ENCODE peak calls at places on chromosomes 7 and 10, in nine cellular contexts. One of them, this sample, is unnamed.

GRCh38 chr10:16854623-16855022 is 37.4 kb upstream of the RSU1 start:
- DNase-seq in HepG2: no peak
- DNase-seq in hepatocyte: peak; percentile 10
- DNase-seq in fibroblast of lung: peak; percentile 46
- DNase-seq in esophagus squamous epithelium: no peak
- DNase-seq in neuronal stem cell: no peak
- DNase-seq in endothelial cell of umbilical vein: peak; percentile 56
- DNase-seq in breast epithelium: no peak
- DNase-seq in PC-3: peak; percentile 55
- DNase-seq in this sample: no peak

GRCh38 chr10:70652761-70653657 is 19.3 kb upstream of the ADAMTS14 start:
- DNase-seq in breast epithelium: no peak
- DNase-seq in neuronal stem cell: no peak
- DNase-seq in esophagus squamous epithelium: no peak
- DNase-seq in endothelial cell of umbilical vein: no peak
- DNase-seq in HepG2: no peak
- DNase-seq in fibroblast of lung: peak; percentile 98
- DNase-seq in hepatocyte: peak; percentile 36
- DNase-seq in PC-3: no peak
- DNase-seq in this sample: no peak

GRCh38 chr10:43110318-43111071 is 27.8 kb upstream of the CSGALNACT2 start:
- DNase-seq in PC-3: peak; percentile 47
- DNase-seq in hepatocyte: peak; percentile 34
- DNase-seq in fibroblast of lung: peak; percentile 80
- DNase-seq in HepG2: peak; percentile 9
- DNase-seq in breast epithelium: no peak
- DNase-seq in esophagus squamous epithelium: no peak
- DNase-seq in neuronal stem cell: no peak
- DNase-seq in endothelial cell of umbilical vein: no peak
- DNase-seq in this sample: no peak

GRCh38 chr7:111842489-111842888 is 280.2 kb upstream of the IMMP2L start:
- DNase-seq in PC-3: no peak
- DNase-seq in breast epithelium: no peak
- DNase-seq in HepG2: no peak
- DNase-seq in fibroblast of lung: no peak
- DNase-seq in esophagus squamous epithelium: no peak
- DNase-seq in endothelial cell of umbilical vein: no peak
- DNase-seq in neuronal stem cell: no peak
- DNase-seq in hepatocyte: no peak
- DNase-seq in this sample: no peak

GRCh38 chr7:102978280-102978679 is 65.5 kb downstream of the LRRC17 start:
- DNase-seq in esophagus squamous epithelium: no peak
- DNase-seq in fibroblast of lung: peak; percentile 58
- DNase-seq in PC-3: peak; percentile 77
- DNase-seq in endothelial cell of umbilical vein: peak; percentile 31
- DNase-seq in breast epithelium: no peak
- DNase-seq in hepatocyte: peak; percentile 28
- DNase-seq in neuronal stem cell: no peak
- DNase-seq in HepG2: no peak
- DNase-seq in this sample: no peak

GRCh38 chr7:40047661-40048060 is 86.8 kb downstream of the MPLKIP start:
- DNase-seq in neuronal stem cell: no peak
- DNase-seq in PC-3: peak; percentile 10
- DNase-seq in endothelial cell of umbilical vein: no peak
- DNase-seq in hepatocyte: no peak
- DNase-seq in esophagus squamous epithelium: no peak
- DNase-seq in fibroblast of lung: no peak
- DNase-seq in breast epithelium: no peak
- DNase-seq in HepG2: peak; percentile 4
- DNase-seq in this sample: no peak

GRCh38 chr10:78756604-78757442 is 311.9 kb upstream of the ZMIZ1 start:
- DNase-seq in breast epithelium: peak; percentile 89
- DNase-seq in esophagus squamous epithelium: peak; percentile 37
- DNase-seq in fibroblast of lung: peak; percentile 96
- DNase-seq in HepG2: peak; percentile 90
- DNase-seq in neuronal stem cell: no peak
- DNase-seq in PC-3: peak; percentile 100
- DNase-seq in hepatocyte: peak; percentile 90
- DNase-seq in endothelial cell of umbilical vein: peak; percentile 95
- DNase-seq in this sample: no peak

GRCh38 chr7:92788559-92789183 is 47.7 kb downstream of the CDK6 start:
- DNase-seq in fibroblast of lung: no peak
- DNase-seq in neuronal stem cell: no peak
- DNase-seq in esophagus squamous epithelium: no peak
- DNase-seq in endothelial cell of umbilical vein: no peak
- DNase-seq in PC-3: no peak
- DNase-seq in breast epithelium: no peak
- DNase-seq in hepatocyte: no peak
- DNase-seq in HepG2: no peak
- DNase-seq in this sample: no peak

GRCh38 chr7:30135551-30136271 is 925 bp downstream of the MTURN start:
- DNase-seq in PC-3: peak; percentile 27
- DNase-seq in breast epithelium: peak; percentile 50
- DNase-seq in neuronal stem cell: peak; percentile 44
- DNase-seq in esophagus squamous epithelium: no peak
- DNase-seq in hepatocyte: peak; percentile 78
- DNase-seq in endothelial cell of umbilical vein: peak; percentile 38
- DNase-seq in HepG2: peak; percentile 30
- DNase-seq in fibroblast of lung: peak; percentile 76
- DNase-seq in this sample: peak; percentile 43

GRCh38 chr10:97396056-97396455 is 5.1 kb downstream of the RRP12 start:
- DNase-seq in endothelial cell of umbilical vein: no peak
- DNase-seq in breast epithelium: no peak
- DNase-seq in esophagus squamous epithelium: no peak
- DNase-seq in PC-3: no peak
- DNase-seq in HepG2: no peak
- DNase-seq in neuronal stem cell: no peak
- DNase-seq in hepatocyte: no peak
- DNase-seq in fibroblast of lung: no peak
- DNase-seq in this sample: no peak

GRCh38 chr7:147937428-147937827 is 653.1 kb upstream of the C7orf33 start:
- DNase-seq in hepatocyte: no peak
- DNase-seq in breast epithelium: no peak
- DNase-seq in esophagus squamous epithelium: no peak
- DNase-seq in HepG2: no peak
- DNase-seq in PC-3: peak; percentile 49
- DNase-seq in endothelial cell of umbilical vein: no peak
- DNase-seq in fibroblast of lung: no peak
- DNase-seq in neuronal stem cell: no peak
- DNase-seq in this sample: no peak

GRCh38 chr7:39085590-39086049 is 107.9 kb downstream of the POU6F2 start:
- DNase-seq in esophagus squamous epithelium: no peak
- DNase-seq in endothelial cell of umbilical vein: no peak
- DNase-seq in breast epithelium: no peak
- DNase-seq in HepG2: no peak
- DNase-seq in hepatocyte: peak; percentile 10
- DNase-seq in neuronal stem cell: peak; percentile 62
- DNase-seq in PC-3: no peak
- DNase-seq in fibroblast of lung: peak; percentile 2
- DNase-seq in this sample: no peak

GRCh38 chr10:96512524-96512991 is 1.2 kb downstream of the TLL2 start:
- DNase-seq in endothelial cell of umbilical vein: peak; percentile 21
- DNase-seq in esophagus squamous epithelium: no peak
- DNase-seq in neuronal stem cell: no peak
- DNase-seq in fibroblast of lung: peak; percentile 14
- DNase-seq in breast epithelium: no peak
- DNase-seq in hepatocyte: peak; percentile 58
- DNase-seq in PC-3: no peak
- DNase-seq in HepG2: no peak
- DNase-seq in this sample: no peak

GRCh38 chr10:290026-290725 is 154.9 kb downstream of the ZMYND11 start:
- DNase-seq in PC-3: no peak
- DNase-seq in hepatocyte: no peak
- DNase-seq in endothelial cell of umbilical vein: no peak
- DNase-seq in neuronal stem cell: no peak
- DNase-seq in HepG2: no peak
- DNase-seq in breast epithelium: no peak
- DNase-seq in esophagus squamous epithelium: no peak
- DNase-seq in fibroblast of lung: peak; percentile 31
- DNase-seq in this sample: no peak

GRCh38 chr7:22587322-22587721 is 87.3 kb upstream of the STEAP1B start:
- DNase-seq in neuronal stem cell: no peak
- DNase-seq in hepatocyte: no peak
- DNase-seq in PC-3: no peak
- DNase-seq in esophagus squamous epithelium: no peak
- DNase-seq in HepG2: no peak
- DNase-seq in fibroblast of lung: peak; percentile 53
- DNase-seq in endothelial cell of umbilical vein: peak; percentile 91
- DNase-seq in breast epithelium: no peak
- DNase-seq in this sample: no peak

GRCh38 chr7:18288322-18289037 is 207.1 kb upstream of the HDAC9 start:
- DNase-seq in HepG2: no peak
- DNase-seq in endothelial cell of umbilical vein: no peak
- DNase-seq in breast epithelium: no peak
- DNase-seq in fibroblast of lung: no peak
- DNase-seq in PC-3: no peak
- DNase-seq in neuronal stem cell: no peak
- DNase-seq in esophagus squamous epithelium: no peak
- DNase-seq in hepatocyte: no peak
- DNase-seq in this sample: no peak

GRCh38 chr7:157785021-157785441 is 448.2 kb downstream of the DNAJB6 start:
- DNase-seq in endothelial cell of umbilical vein: no peak
- DNase-seq in breast epithelium: no peak
- DNase-seq in fibroblast of lung: no peak
- DNase-seq in esophagus squamous epithelium: no peak
- DNase-seq in PC-3: no peak
- DNase-seq in hepatocyte: no peak
- DNase-seq in neuronal stem cell: no peak
- DNase-seq in HepG2: no peak
- DNase-seq in this sample: no peak
- H3K4me3 ChIP-seq in endothelial cell of umbilical vein: no peak overlapping the region
- H3K4me3 ChIP-seq in breast epithelium: no peak overlapping the region
- H3K4me3 ChIP-seq in fibroblast of lung: no peak overlapping the region
- H3K4me3 ChIP-seq in esophagus squamous epithelium: no peak overlapping the region
- H3K4me3 ChIP-seq in PC-3: no peak overlapping the region
- H3K4me3 ChIP-seq in hepatocyte: no peak overlapping the region
- H3K4me3 ChIP-seq in neuronal stem cell: no peak overlapping the region
- H3K4me3 ChIP-seq in HepG2: no peak overlapping the region
- H3K4me3 ChIP-seq in this sample: no peak overlapping the region

GRCh38 chr7:56537952-56538351 is 421.7 kb upstream of the NUPR2 start:
- DNase-seq in esophagus squamous epithelium: no peak
- DNase-seq in PC-3: no peak
- DNase-seq in fibroblast of lung: no peak
- DNase-seq in hepatocyte: no peak
- DNase-seq in breast epithelium: peak; percentile 21
- DNase-seq in endothelial cell of umbilical vein: no peak
- DNase-seq in neuronal stem cell: no peak
- DNase-seq in HepG2: no peak
- DNase-seq in this sample: no peak
- H3K9me3 ChIP-seq in esophagus squamous epithelium: peaks cover 41% of the 10 kb centered on the region
- H3K9me3 ChIP-seq in PC-3: peaks cover 11% of the 10 kb centered on the region
- H3K9me3 ChIP-seq in fibroblast of lung: no peaks in the 10 kb centered on the region
- H3K9me3 ChIP-seq in hepatocyte: peaks cover 3% of the 10 kb centered on the region
- H3K9me3 ChIP-seq in breast epithelium: peaks cover 39% of the 10 kb centered on the region
- H3K9me3 ChIP-seq in endothelial cell of umbilical vein: peaks cover 2% of the 10 kb centered on the region
- H3K9me3 ChIP-seq in neuronal stem cell: no peaks in the 10 kb centered on the region
- H3K9me3 ChIP-seq in HepG2: peaks cover 97% of the 10 kb centered on the region
- H3K9me3 ChIP-seq in this sample: peaks cover 29% of the 10 kb centered on the region

GRCh38 chr10:104321716-104322415 is 16.4 kb downstream of the ITPRIP start:
- DNase-seq in HepG2: no peak
- DNase-seq in breast epithelium: no peak
- DNase-seq in esophagus squamous epithelium: no peak
- DNase-seq in endothelial cell of umbilical vein: no peak
- DNase-seq in fibroblast of lung: no peak
- DNase-seq in hepatocyte: no peak
- DNase-seq in PC-3: no peak
- DNase-seq in neuronal stem cell: no peak
- DNase-seq in this sample: no peak
- H3K4me3 ChIP-seq in HepG2: no peak overlapping the region
- H3K4me3 ChIP-seq in breast epithelium: no peak overlapping the region
- H3K4me3 ChIP-seq in esophagus squamous epithelium: no peak overlapping the region
- H3K4me3 ChIP-seq in endothelial cell of umbilical vein: no peak overlapping the region
- H3K4me3 ChIP-seq in fibroblast of lung: no peak overlapping the region
- H3K4me3 ChIP-seq in hepatocyte: no peak overlapping the region
- H3K4me3 ChIP-seq in PC-3: no peak overlapping the region
- H3K4me3 ChIP-seq in neuronal stem cell: no peak overlapping the region
- H3K4me3 ChIP-seq in this sample: no peak overlapping the region

GRCh38 chr7:158237672-158238335 is 349.8 kb downstream of the PTPRN2 start:
- DNase-seq in esophagus squamous epithelium: no peak
- DNase-seq in breast epithelium: no peak
- DNase-seq in endothelial cell of umbilical vein: no peak
- DNase-seq in HepG2: no peak
- DNase-seq in hepatocyte: no peak
- DNase-seq in PC-3: peak; percentile 23
- DNase-seq in neuronal stem cell: no peak
- DNase-seq in fibroblast of lung: no peak
- DNase-seq in this sample: no peak
- H3K9me3 ChIP-seq in esophagus squamous epithelium: no peaks in the 10 kb centered on the region
- H3K9me3 ChIP-seq in breast epithelium: peaks cover 3% of the 10 kb centered on the region
- H3K9me3 ChIP-seq in endothelial cell of umbilical vein: peaks cover 5% of the 10 kb centered on the region
- H3K9me3 ChIP-seq in HepG2: no peaks in the 10 kb centered on the region
- H3K9me3 ChIP-seq in hepatocyte: no peaks in the 10 kb centered on the region
- H3K9me3 ChIP-seq in PC-3: no peaks in the 10 kb centered on the region
- H3K9me3 ChIP-seq in neuronal stem cell: no peaks in the 10 kb centered on the region
- H3K9me3 ChIP-seq in fibroblast of lung: no peaks in the 10 kb centered on the region
- H3K9me3 ChIP-seq in this sample: peaks cover 3% of the 10 kb centered on the region